ENCODE peak calls at places on chromosomes 6 and 20, in five cellular contexts. M, D, Q, X and V are unnamed samples.

GRCh38 chr6:111646034-111646433 is 40.4 kb upstream of the TRAF3IP2 start:
- DNase-seq in M (no peak), D (no peak), Q (no peak), X (no peak), V (no peak)

GRCh38 chr6:13427838-13428527 is 59.4 kb downstream of the GFOD1 start:
- DNase-seq in M (peak), D (peak), Q (no peak), X (no peak), V (no peak)

GRCh38 chr20:57051096-57051495 is 215.3 kb downstream of the BMP7 start:
- DNase-seq in M (no peak), D (no peak), Q (no peak), X (no peak), V (no peak)

GRCh38 chr6:34514112-34514511 is 42.0 kb downstream of the SPDEF start:
- DNase-seq in M (no peak), D (no peak), Q (no peak), X (no peak), V (no peak)

GRCh38 chr6:34352305-34352937 is 40.0 kb downstream of the NUDT3 start:
- DNase-seq in M (no peak), D (no peak), Q (no peak), X (no peak), V (no peak)

GRCh38 chr6:44080561-44081521 is 46.4 kb downstream of the MRPL14 start:
- DNase-seq in M (no peak), D (no peak), Q (no peak), X (no peak), V (no peak)

GRCh38 chr6:140344149-140344913 is 969.9 kb upstream of the CITED2 start:
- DNase-seq in M (no peak), D (no peak), Q (no peak), X (no peak), V (no peak)

GRCh38 chr20:47748851-47749250 is 36.4 kb downstream of the SULF2 start:
- DNase-seq in M (no peak), D (no peak), Q (no peak), X (no peak), V (no peak)

GRCh38 chr6:6918216-6918983 is 189.4 kb upstream of the RREB1 start:
- DNase-seq in M (peak), D (peak), Q (no peak), X (no peak), V (no peak)